ENCODE peak calls at places on chromosomes 7 and 10, in six cellular contexts. Z is HCT116, N is WTC11, F is HepG2, K is H1, O is GM12878. P is an unnamed sample.

GRCh38 chr10:98555011-98555619 is 108.4 kb upstream of the HPS1 start:
- DNase-seq in Z (no peak), N (no peak), F (no peak), K (no peak), O (no peak), P (no peak)

GRCh38 chr7:93327006-93327633 is 95.0 kb downstream of the VPS50 start:
- DNase-seq in Z (peak; percentile 15), N (no peak), F (no peak), K (no peak), O (no peak), P (no peak)

GRCh38 chr10:93193886-93194285 is 120.2 kb downstream of the CYP26A1 start:
- DNase-seq in Z (no peak), N (no peak), F (no peak), K (no peak), O (no peak), P (no peak)

GRCh38 chr10:91653214-91653875 is 20.5 kb upstream of the PPP1R3C start:
- DNase-seq in Z (peak; percentile 80), N (no peak), F (no peak), K (no peak), O (no peak), P (no peak)

GRCh38 chr10:43816351-43817321 is 168.0 kb upstream of the ZNF32 start:
- DNase-seq in Z (no peak), N (no peak), F (no peak), K (no peak), O (peak; percentile 61), P (no peak)

GRCh38 chr7:125136341-125136740 is 206.7 kb upstream of the POT1 start:
- DNase-seq in Z (peak; percentile 32), N (no peak), F (no peak), K (no peak), O (no peak), P (no peak)

GRCh38 chr10:126235091-126235978 is 152.9 kb downstream of the ADAM12 start:
- DNase-seq in Z (no peak), N (no peak), F (no peak), K (no peak), O (no peak), P (no peak)

GRCh38 chr10:12353399-12354027 is 4.2 kb downstream of the CAMK1D start:
- DNase-seq in Z (no peak), N (no peak), F (no peak), K (no peak), O (no peak), P (no peak)

GRCh38 chr10:110758898-110759297 is 112.8 kb upstream of the PDCD4 start:
- DNase-seq in Z (no peak), N (no peak), F (no peak), K (no peak), O (no peak), P (no peak)

GRCh38 chr10:132676193-132676891 is 109.6 kb downstream of the NKX6-2 start:
- DNase-seq in Z (no peak), N (peak; percentile 8), F (peak; percentile 7), K (no peak), O (no peak), P (no peak)

GRCh38 chr7:6026011-6026819 is 5.0 kb upstream of the ANKRD61 start:
- DNase-seq in Z (no peak), N (peak; percentile 73), F (peak; percentile 64), K (peak; percentile 75), O (peak; percentile 23), P (peak; percentile 69)
- TF ChIP-seq ATF3 in Z (no peak), N (no peak), F (no peak), K (no peak), O (no peak), P (no peak)

GRCh38 chr7:2631924-2632716 is at the start of gene TTYH3:
- DNase-seq in Z (no peak), N (no peak), F (no peak), K (peak; percentile 62), O (no peak), P (no peak)
- TF ChIP-seq ATF3 in Z (no peak), N (no peak), F (no peak), K (no peak), O (no peak), P (no peak)

DNA sequence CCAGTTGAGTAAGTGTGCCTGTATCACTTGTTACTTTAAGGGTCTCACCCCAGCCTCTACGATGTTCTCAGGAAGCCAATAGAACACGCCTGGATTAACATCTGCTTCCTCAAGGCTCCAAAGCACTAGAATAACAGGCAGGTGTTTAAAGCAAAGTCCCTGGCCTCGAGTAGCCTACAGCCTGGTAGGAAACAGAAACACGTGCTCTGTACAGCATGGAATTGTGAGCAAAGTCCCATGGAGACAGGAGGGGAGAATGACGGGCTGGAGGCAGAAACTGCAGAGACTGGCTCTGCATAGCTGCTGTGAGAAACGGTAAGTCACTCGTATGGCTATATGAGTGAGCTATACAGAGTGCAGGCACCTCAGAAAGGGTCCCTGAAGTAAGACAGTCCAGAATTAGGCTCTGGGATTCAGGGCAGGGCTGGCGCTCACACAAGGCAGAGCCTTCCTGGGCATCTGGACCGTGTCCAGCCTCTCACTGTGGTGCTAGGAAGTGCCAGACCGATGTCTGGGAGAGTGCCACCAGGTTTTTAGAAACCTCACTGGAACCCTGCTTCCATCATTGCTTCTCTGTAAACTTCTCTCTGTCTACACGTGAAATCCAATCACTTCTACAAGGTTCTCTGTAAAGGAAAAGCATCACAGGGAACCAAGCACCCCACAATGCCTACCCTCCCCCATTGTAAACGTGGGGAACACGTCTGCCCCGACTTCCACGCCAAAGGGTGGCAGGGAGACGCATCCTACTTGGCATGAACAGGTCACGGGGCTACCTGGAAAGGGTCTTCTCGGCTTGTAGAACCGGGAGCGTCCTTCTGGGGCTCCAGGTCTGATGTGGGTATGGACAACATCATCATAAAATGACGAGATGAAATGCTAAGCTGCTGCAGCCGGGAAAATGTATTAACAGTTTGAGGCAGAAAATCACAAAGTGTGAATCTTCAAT is 38.7 kb upstream of the SHH start:
- DNase-seq in Z (no peak), N (no peak), F (no peak), K (no peak), O (no peak), P (no peak)
- TF ChIP-seq ATF3 in Z (no peak), N (no peak), F (no peak), K (no peak), O (no peak), P (no peak)

GRCh38 chr7:132380065-132380464 is 196.2 kb downstream of the PLXNA4 start:
- DNase-seq in Z (no peak), N (no peak), F (peak; percentile 15), K (no peak), O (no peak), P (no peak)
- TF ChIP-seq ATF3 in Z (no peak), N (no peak), F (no peak), K (no peak), O (no peak), P (no peak)

P was measured in K562.